ENCODE peak calls at places on chromosomes 12 and 14, in eight cellular contexts. H is activated CD8-positive, alpha-beta memory T cell treated with anti-CD3 and anti-CD28 coated beads, Interleukin-2, amount 50 U/mL, for 48 hours; O is tibial artery; S is NCI-H526; C is amniotic stem cell; T is GM04504; Z is NCI-H1092; U is NCI-H748 treated with DMSO at 0.1 percent for 48 hours. D is an unnamed sample.

GRCh38 chr14:43483415-43483814 is 1023.7 kb downstream of the FSCB start:
- DNase-seq in T (no peak), C (no peak), U (no peak), Z (no peak), H (no peak), O (no peak), S (no peak), D (no peak)

GRCh38 chr12:49750027-49750977 is 8.9 kb downstream of the TMBIM6 start:
- DNase-seq in H (peak), U (no peak), Z (no peak), O (no peak), C (no peak), S (no peak), T (peak), D (no peak)

GRCh38 chr14:79299162-79299561 is 912.1 kb downstream of the DIO2 start:
- DNase-seq in C (no peak), H (no peak), S (no peak), Z (no peak), U (no peak), O (no peak), T (no peak), D (no peak)

GRCh38 chr12:76777765-76778216 is 13.9 kb downstream of the ZDHHC17 start:
- DNase-seq in S (no peak), U (no peak), T (no peak), O (no peak), Z (no peak), C (no peak), H (no peak), D (no peak)

GRCh38 chr14:46663382-46663781 is 11.8 kb upstream of the RPL10L start:
- DNase-seq in U (no peak), O (no peak), T (no peak), C (no peak), H (no peak), S (no peak), Z (no peak), D (no peak)

GRCh38 chr14:92647499-92648279 is 100.7 kb downstream of the LGMN start:
- DNase-seq in O (no peak), T (no peak), C (no peak), S (no peak), H (no peak), Z (no peak), U (no peak), D (no peak)

GRCh38 chr12:111186347-111186746 is 182.5 kb downstream of the PHETA1 start:
- DNase-seq in H (no peak), U (no peak), S (no peak), Z (no peak), T (no peak), C (no peak), O (no peak), D (no peak)

GRCh38 chr14:68522510-68523325 is 270.1 kb downstream of the ZFP36L1 start:
- DNase-seq in H (no peak), C (no peak), T (no peak), U (no peak), S (no peak), Z (no peak), O (no peak), D (peak)

GRCh38 chr12:69431604-69432222 is 38.5 kb upstream of the FRS2 start:
- DNase-seq in C (no peak), H (no peak), Z (no peak), U (no peak), T (no peak), S (no peak), O (no peak), D (no peak)

GRCh38 chr14:43938588-43939281 is 568.3 kb downstream of the FSCB start:
- DNase-seq in S (no peak), T (no peak), O (no peak), U (no peak), Z (no peak), H (no peak), C (no peak), D (no peak)

GRCh38 chr12:132711169-132711843 is 664 bp downstream of the PGAM5 start:
- DNase-seq in H (peak), S (no peak), C (no peak), Z (no peak), O (no peak), U (no peak), T (no peak), D (no peak)

GRCh38 chr14:72781476-72782181 is 112.3 kb downstream of the DPF3 start:
- DNase-seq in H (no peak), C (peak), O (no peak), U (no peak), T (peak), S (no peak), Z (no peak), D (peak)

GRCh38 chr14:30907659-30908057 is 33.3 kb downstream of the COCH start:
- DNase-seq in U (no peak), Z (no peak), S (no peak), T (no peak), H (no peak), C (no peak), O (no peak), D (no peak)

GRCh38 chr14:22391908-22392307 is 197.1 kb downstream of the DAD1 start:
- DNase-seq in U (no peak), T (no peak), O (no peak), Z (peak), C (peak), H (no peak), S (no peak), D (no peak)

GRCh38 chr14:92507174-92507768 is 6.3 kb upstream of the RIN3 start:
- DNase-seq in U (peak), Z (peak), T (no peak), S (no peak), H (no peak), O (no peak), C (no peak), D (no peak)

GRCh38 chr12:2179953-2180736 is 127.4 kb downstream of the CACNA1C start:
- DNase-seq in Z (no peak), U (no peak), O (peak), S (no peak), C (peak), T (peak), H (no peak), D (no peak)

GRCh38 chr12:70891059-70891632 is 29.4 kb downstream of the PTPRR start:
- DNase-seq in S (no peak), T (no peak), H (no peak), O (no peak), U (no peak), C (no peak), Z (no peak), D (no peak)

GRCh38 chr14:76829016-76829365 is 2.8 kb downstream of the LRRC74A start:
- DNase-seq in T (no peak), O (no peak), S (no peak), Z (no peak), C (no peak), U (no peak), H (no peak), D (no peak)

GRCh38 chr12:69685810-69686209 is 13.3 kb downstream of the BEST3 start:
- DNase-seq in C (no peak), T (no peak), H (no peak), S (no peak), Z (no peak), O (no peak), U (no peak), D (no peak)

GRCh38 chr12:40825156-40825555 is 132.9 kb downstream of the CNTN1 start:
- DNase-seq in S (no peak), C (no peak), U (no peak), T (no peak), O (no peak), H (no peak), Z (no peak), D (no peak)

GRCh38 chr12:64877363-64878004 is 53.0 kb downstream of the TBC1D30 start:
- DNase-seq in H (no peak), O (no peak), T (no peak), Z (no peak), U (no peak), S (no peak), C (no peak), D (no peak)

GRCh38 chr14:76929927-76930326 is 98.6 kb downstream of the IRF2BPL start:
- DNase-seq in Z (no peak), T (no peak), C (no peak), O (no peak), U (no peak), H (no peak), S (no peak), D (no peak)

GRCh38 chr14:92035890-92036289 is 4.0 kb downstream of the TRIP11 start:
- DNase-seq in T (no peak), Z (no peak), C (no peak), U (no peak), S (no peak), H (no peak), O (no peak), D (no peak)

GRCh38 chr12:121537814-121538698 is 42.8 kb downstream of the KDM2B start:
- DNase-seq in T (no peak), C (no peak), O (no peak), U (no peak), Z (no peak), H (peak), S (no peak), D (no peak)

GRCh38 chr12:79737875-79738718 is 47.3 kb upstream of the PAWR start:
- DNase-seq in U (peak), S (peak), O (no peak), T (peak), C (peak), Z (peak), H (no peak), D (no peak)

GRCh38 chr14:57060276-57060956 is 208.3 kb downstream of the EXOC5 start:
- DNase-seq in S (no peak), C (no peak), T (no peak), H (no peak), O (no peak), U (no peak), Z (no peak), D (no peak)

GRCh38 chr14:47790477-47790876 is 115.1 kb upstream of the MDGA2 start:
- DNase-seq in H (no peak), T (no peak), Z (no peak), S (no peak), C (no peak), O (no peak), U (no peak), D (no peak)

GRCh38 chr14:22980672-22981089 is 1.7 kb downstream of the AJUBA start:
- DNase-seq in C (no peak), S (no peak), H (peak), O (peak), U (no peak), T (no peak), Z (no peak), D (no peak)

GRCh38 chr12:107594995-107595394 is 90.6 kb upstream of the PWP1 start:
- DNase-seq in U (no peak), T (no peak), Z (no peak), C (no peak), H (no peak), O (no peak), S (no peak), D (no peak)